ENCODE peak calls at places on chromosome 10, in five cellular contexts. U, Z, M, O and W are unnamed samples.
A peak's percentile ranks its signal among the peaks of the same experiment; 100 is the strongest.

GRCh38 chr10:84194424-84195043 is at the start of gene CDHR1:
- DNase-seq in U (peak; percentile 46), Z (peak; percentile 72), M (peak; percentile 12), O (peak; percentile 52), W (no peak)

GRCh38 chr10:94992811-94993210 is 54.4 kb downstream of the CYP2C9 start:
- DNase-seq in U (no peak), Z (no peak), M (no peak), O (no peak), W (no peak)

GRCh38 chr10:84179059-84179710 is 5.6 kb downstream of the GPR15LG start:
- DNase-seq in U (peak; percentile 68), Z (no peak), M (peak; percentile 23), O (no peak), W (peak; percentile 49)

GRCh38 chr10:22436526-22436892 is 91.2 kb downstream of the SPAG6 start:
- DNase-seq in U (peak; percentile 14), Z (peak; percentile 51), M (no peak), O (no peak), W (peak; percentile 45)

GRCh38 chr10:129905553-129905952 is 58.5 kb downstream of the EBF3 start:
- DNase-seq in U (no peak), Z (no peak), M (no peak), O (no peak), W (no peak)

GRCh38 chr10:118246340-118247247 is 95.5 kb downstream of the FAM204A start:
- DNase-seq in U (no peak), Z (no peak), M (no peak), O (no peak), W (no peak)

GRCh38 chr10:93152136-93152535 is 78.4 kb downstream of the CYP26A1 start:
- DNase-seq in U (no peak), Z (no peak), M (no peak), O (no peak), W (no peak)

GRCh38 chr10:14674376-14675050 is 100.2 kb downstream of the FAM107B start:
- DNase-seq in U (no peak), Z (peak; percentile 33), M (no peak), O (no peak), W (no peak)

GRCh38 chr10:3067045-3067858 is at the start of gene PFKP:
- DNase-seq in U (no peak), Z (peak; percentile 58), M (peak; percentile 37), O (peak; percentile 77), W (no peak)

GRCh38 chr10:103633846-103634245 is 140.3 kb downstream of the NEURL1 start:
- DNase-seq in U (no peak), Z (no peak), M (no peak), O (no peak), W (no peak)

GRCh38 chr10:89207181-89207800 is at the start of gene CH25H:
- DNase-seq in U (peak; percentile 89), Z (peak; percentile 70), M (peak; percentile 39), O (peak; percentile 57), W (peak; percentile 67)

GRCh38 chr10:25952857-25953256 is 18.8 kb downstream of the MYO3A start:
- DNase-seq in U (no peak), Z (no peak), M (no peak), O (no peak), W (no peak)